ENCODE peak calls at places on chromosomes 6 and 20, in five cellular contexts. E is A549, D is IMR-90, I is breast epithelium, C is adrenal gland. B is an unnamed sample.

GRCh38 chr6:145903356-145904102 is 60.6 kb downstream of the SHPRH start:
- DNase-seq in I (no peak), D (peak), E (peak), C (no peak), B (no peak)

GRCh38 chr6:129493396-129493902 is 216.5 kb downstream of the ARHGAP18 start:
- DNase-seq in D (peak), I (no peak), E (no peak), C (no peak), B (no peak)

GRCh38 chr20:6887966-6888365 is 120.5 kb downstream of the BMP2 start:
- DNase-seq in I (no peak), C (no peak), E (no peak), D (no peak), B (no peak)

GRCh38 chr6:43921548-43922422 is 151.8 kb downstream of the VEGFA start:
- DNase-seq in I (no peak), C (no peak), E (no peak), D (no peak), B (no peak)

GRCh38 chr6:87029711-87030314 is 65.1 kb downstream of the CGA start:
- DNase-seq in C (no peak), D (peak), E (peak), I (no peak), B (no peak)

GRCh38 chr6:160431231-160431630 is 83.1 kb downstream of the SLC22A3 start:
- DNase-seq in D (peak), I (no peak), C (peak), E (no peak), B (peak)

GRCh38 chr6:108476381-108476780 is 84.3 kb upstream of the FOXO3 start:
- DNase-seq in D (no peak), E (no peak), C (no peak), I (no peak), B (no peak)

GRCh38 chr6:129893513-129894098 is 32.5 kb upstream of the TMEM244 start:
- DNase-seq in E (peak), D (peak), I (no peak), C (no peak), B (no peak)

GRCh38 chr6:3456794-3457709 is at the start of gene SLC22A23:
- DNase-seq in C (peak), E (peak), D (no peak), I (peak), B (peak)

GRCh38 chr6:23329091-23329490 is 759.7 kb downstream of the HDGFL1 start:
- DNase-seq in C (no peak), E (no peak), I (no peak), D (no peak), B (no peak)

GRCh38 chr20:1941226-1941625 is 46.0 kb downstream of the SIRPA start:
- DNase-seq in I (peak), C (no peak), D (peak), E (no peak), B (no peak)

GRCh38 chr20:64153410-64153809 is 10.8 kb upstream of the MYT1 start:
- DNase-seq in D (no peak), E (no peak), C (no peak), I (no peak), B (no peak)

GRCh38 chr20:32067234-32067821 is 15.3 kb downstream of the HCK start:
- DNase-seq in E (peak), C (no peak), I (no peak), D (peak), B (no peak)

GRCh38 chr6:3323696-3324261 is 65.0 kb downstream of the PSMG4 start:
- DNase-seq in C (no peak), I (no peak), D (no peak), E (no peak), B (no peak)

GRCh38 chr20:12391099-12391498 is 473.4 kb downstream of the BTBD3 start:
- DNase-seq in I (no peak), D (no peak), C (no peak), E (no peak), B (no peak)

GRCh38 chr6:31474871-31475286 is 23.1 kb upstream of the MICB start:
- DNase-seq in D (no peak), E (no peak), C (no peak), I (no peak), B (no peak)

GRCh38 chr20:45269056-45269455 is 14.7 kb upstream of the SLPI start:
- DNase-seq in D (no peak), E (no peak), I (no peak), C (no peak), B (no peak)

GRCh38 chr20:3421985-3422384 is 14.5 kb upstream of the DNAAF9 start:
- DNase-seq in E (no peak), C (no peak), D (no peak), I (no peak), B (no peak)

GRCh38 chr20:56362833-56363413 is 4.1 kb downstream of the FAM210B start:
- DNase-seq in C (peak), I (peak), E (no peak), D (peak), B (no peak)

GRCh38 chr6:89120371-89120770 is 2.5 kb upstream of the SRSF12 start:
- DNase-seq in C (no peak), E (peak), I (no peak), D (peak), B (no peak)

GRCh38 chr6:42781811-42782688 is at the start of gene BICRAL:
- DNase-seq in C (peak), D (peak), E (peak), I (peak), B (peak)

GRCh38 chr6:77010931-77011542 is 452.3 kb downstream of the HTR1B start:
- DNase-seq in D (no peak), C (no peak), I (no peak), E (no peak), B (no peak)

GRCh38 chr6:148247386-148248063 is 95.1 kb upstream of the SASH1 start:
- DNase-seq in E (no peak), C (no peak), I (no peak), D (no peak), B (no peak)

GRCh38 chr6:136764522-136764993 is 27.7 kb downstream of the MAP3K5 start:
- DNase-seq in C (no peak), E (no peak), I (no peak), D (no peak), B (no peak)

GRCh38 chr6:28794175-28795002 is 129.4 kb downstream of the TRIM27 start:
- DNase-seq in C (no peak), E (peak), I (no peak), D (peak), B (no peak)

GRCh38 chr20:50722466-50723155 is 8.8 kb upstream of the PARD6B start:
- DNase-seq in C (no peak), D (no peak), I (no peak), E (no peak), B (no peak)

GRCh38 chr6:170027111-170028043 is 263.5 kb downstream of the DLL1 start:
- DNase-seq in D (peak), C (no peak), E (no peak), I (peak), B (no peak)

GRCh38 chr20:32560989-32561830 is 23.9 kb downstream of the NOL4L start:
- DNase-seq in I (no peak), E (no peak), D (no peak), C (no peak), B (no peak)

GRCh38 chr20:8509809-8510208 is 377.7 kb downstream of the PLCB1 start:
- DNase-seq in E (no peak), C (no peak), D (no peak), I (no peak), B (no peak)

GRCh38 chr6:40950986-40951730 is 87.9 kb downstream of the UNC5CL start:
- DNase-seq in C (no peak), E (no peak), I (no peak), D (peak), B (no peak)

GRCh38 chr6:133953634-133954415 is 801 bp downstream of the TBPL1 start:
- DNase-seq in D (no peak), C (no peak), E (no peak), I (no peak), B (no peak)

GRCh38 chr20:62623488-62624324 is 18.6 kb upstream of the SLCO4A1 start:
- DNase-seq in D (peak), E (peak), C (peak), I (peak), B (peak)

GRCh38 chr6:30769088-30769852 is 24.9 kb upstream of the IER3 start:
- DNase-seq in I (peak), C (peak), E (peak), D (peak), B (peak)

GRCh38 chr20:2397091-2397490 is 16.4 kb downstream of the TGM6 start:
- DNase-seq in D (no peak), C (no peak), I (no peak), E (no peak), B (no peak)

GRCh38 chr20:57167292-57167655 is 99.2 kb downstream of the BMP7 start:
- DNase-seq in E (no peak), D (no peak), I (no peak), C (no peak), B (no peak)

GRCh38 chr6:134123666-134124208 is 71.3 kb upstream of the SLC2A12 start:
- DNase-seq in D (peak), C (no peak), I (no peak), E (peak), B (no peak)

GRCh38 chr20:36308318-36308710 is 2.2 kb downstream of the DLGAP4 start:
- DNase-seq in C (no peak), I (no peak), E (no peak), D (no peak), B (no peak)

GRCh38 chr6:18148304-18149025 is 6.4 kb downstream of the TPMT start:
- DNase-seq in C (no peak), D (peak), E (peak), I (no peak), B (peak)

GRCh38 chr20:18430172-18430826 is 36.5 kb downstream of the DZANK1 start:
- DNase-seq in I (no peak), E (no peak), C (no peak), D (no peak), B (no peak)

DNA sequence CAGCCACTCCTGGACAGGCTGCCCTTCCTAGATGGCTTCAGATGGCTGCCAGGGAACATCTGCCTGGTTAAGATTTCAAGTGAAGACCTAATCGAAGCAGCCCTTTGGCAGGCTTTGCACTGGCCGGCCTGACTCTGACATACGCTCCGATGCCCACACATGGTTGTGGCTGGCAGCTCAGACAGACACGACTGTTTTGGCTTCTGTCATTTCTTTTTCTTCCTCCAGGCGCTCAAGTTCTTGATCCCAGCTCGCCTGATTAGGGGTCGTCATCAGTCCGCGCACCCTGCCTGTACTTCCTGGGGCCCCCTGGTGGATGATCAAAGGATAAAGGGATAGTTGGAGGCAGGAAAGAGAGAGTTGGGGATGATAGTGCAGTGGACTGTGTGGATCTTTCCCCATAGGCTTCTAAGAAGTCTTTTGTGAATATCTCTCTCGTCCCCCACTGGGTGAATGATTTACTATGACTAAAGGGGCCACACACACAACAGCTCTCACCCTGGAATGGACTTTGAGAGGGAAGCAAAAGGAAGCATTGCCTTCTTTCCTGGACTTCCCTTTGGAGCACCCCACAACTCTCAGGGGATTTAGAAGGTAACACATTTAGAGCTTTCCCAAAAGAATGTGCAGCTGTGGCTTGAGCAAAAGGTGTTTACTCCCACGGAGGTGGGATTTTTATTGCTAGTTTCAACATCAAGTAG is 21.4 kb upstream of the TRAM2 start:
- DNase-seq in C (peak), I (peak), D (peak), E (peak), B (peak)
- TF ChIP-seq POLR2A in C (no peak), I (no peak), D (no peak), E (no peak), B (no peak)

GRCh38 chr20:53899351-53900167 is 170.8 kb downstream of the BCAS1 start:
- DNase-seq in D (peak), E (peak), I (no peak), C (peak), B (peak)
- H3K27ac ChIP-seq in D (peak), E (peak), I (peak), C (no peak), B (peak)

GRCh38 chr6:132819405-132820145 is 5.2 kb downstream of the RPS12 start:
- DNase-seq in D (peak), C (no peak), I (no peak), E (no peak), B (no peak)

GRCh38 chr6:132816665-132817064 is 2.3 kb downstream of the RPS12 start:
- DNase-seq in C (no peak), D (no peak), E (no peak), I (no peak), B (no peak)

GRCh38 chr6:132817554-132818403 is 3.4 kb downstream of the RPS12 start:
- DNase-seq in E (no peak), I (no peak), C (no peak), D (no peak), B (no peak)

GRCh38 chr6:132818404-132819359 is 4.3 kb downstream of the RPS12 start:
- DNase-seq in C (no peak), D (peak), E (no peak), I (no peak), B (no peak)

DNA sequence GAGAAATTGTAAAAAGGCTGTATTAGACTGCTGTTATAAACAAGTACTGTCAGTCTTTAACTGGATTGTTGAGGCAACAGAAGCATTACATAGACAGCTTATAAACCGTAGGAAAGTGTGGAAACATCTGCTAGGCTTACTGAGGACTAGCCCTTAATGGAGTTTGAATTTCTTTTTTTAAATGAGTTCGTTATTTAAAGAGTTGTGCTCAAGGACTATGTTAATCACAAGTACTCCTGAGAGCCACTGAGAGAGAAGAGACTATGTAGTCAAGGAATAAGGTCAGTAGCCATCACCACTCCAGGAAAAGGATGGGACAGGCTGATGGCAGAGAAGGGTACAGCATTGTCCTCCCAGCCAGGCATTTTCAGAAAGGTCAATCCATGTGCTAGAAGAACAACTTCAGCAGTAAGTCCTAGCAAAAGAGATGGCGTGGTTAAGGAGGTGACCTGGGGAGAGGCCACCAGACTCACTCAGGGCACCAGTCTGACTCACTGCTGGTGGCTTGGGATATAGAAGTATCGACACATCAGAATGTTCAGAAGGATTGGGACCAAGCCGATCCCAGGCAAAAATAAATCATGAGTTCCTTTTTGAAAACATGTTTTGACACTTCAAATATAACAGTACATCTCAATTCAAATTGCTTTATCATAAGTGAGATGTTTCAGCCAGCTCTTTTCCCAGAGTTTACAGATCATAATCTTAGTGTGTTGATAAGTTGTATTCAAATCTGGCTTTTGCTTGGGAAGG is 6.4 kb downstream of the RPS12 start:
- DNase-seq in E (no peak), I (no peak), C (no peak), D (peak), B (no peak)
- TF ChIP-seq POLR2A in E (no peak), I (no peak), C (no peak), D (peak), B (no peak)

DNA sequence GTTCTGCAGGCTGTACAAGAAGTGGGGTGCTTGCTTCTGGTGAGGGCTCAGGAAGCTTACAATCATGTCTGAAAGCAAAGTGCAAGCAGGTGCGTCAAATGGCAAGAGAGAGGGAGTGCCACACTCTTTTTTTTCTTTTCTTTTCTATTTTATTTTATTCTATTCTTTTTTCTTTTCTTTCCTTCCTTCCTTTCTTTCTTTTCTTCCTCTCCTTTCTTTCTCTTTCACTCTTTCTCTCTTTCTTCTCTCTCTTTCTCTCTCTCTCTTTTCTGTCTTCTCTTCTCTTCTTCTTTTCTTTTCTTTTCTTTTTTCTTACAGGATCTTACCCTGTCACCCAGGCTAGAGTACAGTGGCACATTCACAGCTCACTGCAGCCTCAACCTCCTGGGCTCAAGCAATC is 19.5 kb downstream of the ACOT13 start:
- DNase-seq in I (no peak), C (no peak), D (no peak), E (no peak), B (no peak)
- H3K27ac ChIP-seq in I (no peak), C (no peak), D (no peak), E (no peak), B (no peak)